ENCODE peak calls at places on chromosomes 16 and 17, in eight cellular contexts. R is HCEC 1CT, A is kidney tubule cell, H is C1 segment of cervical spinal cord, B is Right ventricle myocardium superior, Z is astrocyte of the spinal cord, S is cortex of kidney, D is lower leg skin. U is an unnamed sample.

GRCh38 chr16:70380919-70381603 is 34.4 kb downstream of the DDX19A start:
- DNase-seq in R (peak), B (peak), D (peak), Z (peak), H (peak), A (peak), S (peak), U (peak)

GRCh38 chr16:28180660-28181556 is 30.9 kb downstream of the XPO6 start:
- DNase-seq in H (no peak), B (no peak), Z (peak), D (no peak), A (peak), R (no peak), S (no peak), U (no peak)

GRCh38 chr16:12425134-12425941 is 378.3 kb downstream of the CPPED1 start:
- DNase-seq in D (no peak), Z (no peak), R (no peak), S (no peak), B (no peak), A (peak), H (no peak), U (no peak)

GRCh38 chr16:2842340-2843000 is 12.4 kb downstream of the ZG16B start:
- DNase-seq in B (peak), R (no peak), H (no peak), A (peak), S (no peak), Z (peak), D (no peak), U (peak)

GRCh38 chr16:66469932-66470546 is 42.9 kb downstream of the BEAN1 start:
- DNase-seq in S (no peak), Z (no peak), B (no peak), A (no peak), R (no peak), D (peak), H (no peak), U (no peak)

GRCh38 chr17:4175921-4176802 is 33.2 kb downstream of the CYB5D2 start:
- DNase-seq in R (no peak), Z (peak), D (no peak), S (no peak), H (no peak), B (no peak), A (no peak), U (peak)

GRCh38 chr17:63381101-63381729 is 64.9 kb downstream of the CYB561 start:
- DNase-seq in Z (no peak), S (no peak), R (no peak), H (no peak), D (no peak), B (no peak), A (no peak), U (no peak)

GRCh38 chr17:81427446-81428120 is 32.3 kb downstream of the BAHCC1 start:
- DNase-seq in R (no peak), S (no peak), A (no peak), Z (no peak), H (peak), B (peak), D (no peak), U (no peak)

GRCh38 chr16:30997887-30998711 is 12.3 kb downstream of the STX1B start:
- DNase-seq in S (no peak), Z (peak), A (peak), R (peak), D (no peak), H (no peak), B (no peak), U (no peak)

GRCh38 chr17:4582691-4583090 is 1.6 kb upstream of the SMTNL2 start:
- DNase-seq in H (no peak), Z (no peak), B (no peak), A (no peak), R (no peak), S (no peak), D (no peak), U (no peak)

GRCh38 chr17:17682737-17683675 is 1.7 kb downstream of the RAI1 start:
- DNase-seq in R (peak), B (peak), A (peak), Z (peak), S (no peak), H (peak), D (peak), U (peak)

GRCh38 chr16:79601092-79601977 is 798 bp upstream of the MAF start:
- DNase-seq in B (peak), D (peak), A (peak), R (no peak), H (no peak), Z (peak), S (no peak), U (peak)

GRCh38 chr16:5024632-5025031 is 9.1 kb downstream of the NAGPA start:
- DNase-seq in R (peak), D (no peak), Z (peak), S (no peak), B (no peak), H (no peak), A (peak), U (no peak)

GRCh38 chr16:28210979-28211505 is 723 bp downstream of the XPO6 start:
- DNase-seq in D (peak), B (peak), A (peak), Z (peak), S (no peak), R (peak), H (peak), U (peak)

GRCh38 chr17:28643979-28644781 is 778 bp downstream of the BLTP2 start:
- DNase-seq in H (peak), Z (peak), A (peak), R (peak), S (no peak), D (peak), B (peak), U (peak)

GRCh38 chr17:6101706-6102105 is 31.5 kb downstream of the WSCD1 start:
- DNase-seq in H (no peak), S (no peak), B (no peak), A (no peak), R (no peak), D (peak), Z (no peak), U (no peak)

GRCh38 chr16:47143329-47143676 is 442 bp downstream of the NETO2 start:
- DNase-seq in B (peak), S (no peak), R (peak), D (no peak), Z (peak), H (no peak), A (peak), U (peak)

GRCh38 chr17:2181206-2181983 is 122.2 kb downstream of the SMG6 start:
- DNase-seq in S (no peak), D (peak), A (no peak), Z (peak), B (peak), H (peak), R (peak), U (no peak)

U was measured in CD8-positive, alpha-beta memory T cell.